ENCODE peak calls at places on chromosome 10, in five cellular contexts. F, L, P, E and S are unnamed samples.

GRCh38 chr10:89419548-89419947 is 5.2 kb downstream of the IFIT5 start:
- DNase-seq in L (no peak), F (no peak), P (peak), E (peak), S (peak)

GRCh38 chr10:63798599-63799498 is 277.6 kb downstream of the REEP3 start:
- DNase-seq in E (no peak), F (no peak), P (peak), L (peak), S (peak)

GRCh38 chr10:3763852-3764625 is 21.0 kb downstream of the KLF6 start:
- DNase-seq in P (peak), F (no peak), E (no peak), L (no peak), S (peak)

GRCh38 chr10:98096731-98097130 is 37.7 kb upstream of the R3HCC1L start:
- DNase-seq in F (no peak), L (no peak), E (no peak), P (no peak), S (no peak)

GRCh38 chr10:109029870-109030269 is 893.4 kb downstream of the XPNPEP1 start:
- DNase-seq in F (no peak), E (no peak), P (no peak), L (no peak), S (no peak)

GRCh38 chr10:124210263-124210662 is 116.9 kb upstream of the CHST15 start:
- DNase-seq in L (no peak), P (no peak), E (no peak), F (no peak), S (no peak)

GRCh38 chr10:73806176-73806950 is 5.0 kb downstream of the NDST2 start:
- DNase-seq in E (no peak), L (no peak), P (no peak), F (no peak), S (no peak)

GRCh38 chr10:113550365-113550764 is 2.5 kb upstream of the HABP2 start:
- DNase-seq in L (no peak), E (no peak), P (peak), F (no peak), S (peak)

GRCh38 chr10:42380926-42381547 is 257.3 kb downstream of the ZNF33B start:
- DNase-seq in F (no peak), L (no peak), E (no peak), P (no peak), S (no peak)

GRCh38 chr10:71316081-71316785 is 2.8 kb upstream of the SLC29A3 start:
- DNase-seq in E (no peak), L (no peak), P (peak), F (no peak), S (peak)

GRCh38 chr10:37488792-37489657 is 363.6 kb downstream of the ANKRD30A start:
- DNase-seq in L (no peak), E (no peak), P (peak), F (no peak), S (peak)

GRCh38 chr10:80090120-80090519 is 11.7 kb downstream of the TMEM254 start:
- DNase-seq in L (no peak), E (no peak), P (no peak), F (no peak), S (no peak)

GRCh38 chr10:122115874-122116273 is 126.9 kb downstream of the TACC2 start:
- DNase-seq in E (no peak), L (no peak), P (no peak), F (no peak), S (no peak)

GRCh38 chr10:45091968-45092367 is 91.2 kb downstream of the ZNF22 start:
- DNase-seq in L (no peak), P (no peak), E (no peak), F (no peak), S (no peak)

GRCh38 chr10:110426294-110427153 is 71.2 kb upstream of the DUSP5 start:
- DNase-seq in P (peak), L (peak), F (no peak), E (no peak), S (peak)

GRCh38 chr10:102812213-102812876 is 24.9 kb downstream of the CYP17A1 start:
- DNase-seq in L (no peak), E (no peak), F (no peak), P (peak), S (no peak)

GRCh38 chr10:95279042-95279820 is 11.6 kb downstream of the PDLIM1 start:
- DNase-seq in P (peak), L (no peak), E (no peak), F (no peak), S (peak)

GRCh38 chr10:19097151-19097550 is 48.5 kb downstream of the MALRD1 start:
- DNase-seq in L (no peak), P (peak), F (no peak), E (no peak), S (peak)

GRCh38 chr10:98154076-98154475 is 19.6 kb downstream of the R3HCC1L start:
- DNase-seq in F (no peak), L (no peak), E (no peak), P (no peak), S (no peak)

GRCh38 chr10:29669149-29669548 is 34.4 kb upstream of the SVIL start:
- DNase-seq in E (no peak), F (no peak), L (no peak), P (peak), S (no peak)

GRCh38 chr10:22554481-22555182 is 159.7 kb downstream of the PIP4K2A start:
- DNase-seq in E (no peak), F (no peak), L (peak), P (peak), S (peak)

GRCh38 chr10:122407375-122408125 is 33.0 kb downstream of the PLEKHA1 start:
- DNase-seq in P (peak), F (no peak), L (no peak), E (no peak), S (no peak)

GRCh38 chr10:77416327-77417135 is 221.1 kb downstream of the KCNMA1 start:
- DNase-seq in P (peak), F (no peak), L (peak), E (no peak), S (peak)

GRCh38 chr10:86900955-86901354 is 56.5 kb downstream of the MMRN2 start:
- DNase-seq in P (peak), L (no peak), F (no peak), E (no peak), S (peak)

GRCh38 chr10:50552771-50553535 is 70.8 kb downstream of the SGMS1 start:
- DNase-seq in F (no peak), E (no peak), L (no peak), P (peak), S (peak)

GRCh38 chr10:57699944-57700343 is 567.8 kb downstream of the IPMK start:
- DNase-seq in E (no peak), L (no peak), P (peak), F (no peak), S (peak)

GRCh38 chr10:119655566-119656001 is 4.4 kb downstream of the BAG3 start:
- DNase-seq in F (no peak), L (peak), E (peak), P (peak), S (peak)

GRCh38 chr10:120538091-120538490 is 81.1 kb downstream of the PLPP4 start:
- DNase-seq in E (no peak), L (no peak), F (no peak), P (no peak), S (no peak)

GRCh38 chr10:84156768-84157167 is 16.8 kb upstream of the GPR15LG start:
- DNase-seq in F (no peak), E (no peak), P (peak), L (no peak), S (peak)

GRCh38 chr10:121774813-121775212 is 153.0 kb downstream of the ATE1 start:
- DNase-seq in L (no peak), E (no peak), F (no peak), P (peak), S (peak)